ENCODE peak calls at places on chromosomes 4 and X, in four cellular contexts. O is CD4-positive, CD25-positive, alpha-beta regulatory T cell; H is left lung; I is sigmoid colon. G is an unnamed sample.

GRCh38 chrX:65610040-65610439 is 57.4 kb upstream of the MSN start:
- DNase-seq in H (no peak), I (no peak), O (no peak), G (peak)

GRCh38 chr4:85787133-85787532 is 312.2 kb downstream of the ARHGAP24 start:
- DNase-seq in H (no peak), O (no peak), I (no peak), G (no peak)

GRCh38 chr4:181592221-181592745 is 650.9 kb upstream of the TENM3 start:
- DNase-seq in O (no peak), I (no peak), H (no peak), G (no peak)

GRCh38 chr4:4859799-4860380 is 425 bp downstream of the MSX1 start:
- DNase-seq in H (no peak), O (no peak), I (no peak), G (no peak)

GRCh38 chr4:101983835-101984234 is 193.3 kb downstream of the BANK1 start:
- DNase-seq in H (no peak), O (no peak), I (no peak), G (no peak)

GRCh38 chr4:95505149-95505548 is 43.6 kb downstream of the UNC5C start:
- DNase-seq in O (no peak), H (no peak), I (no peak), G (no peak)

GRCh38 chr4:67152976-67153375 is 392.3 kb downstream of the CENPC start:
- DNase-seq in O (no peak), I (no peak), H (no peak), G (no peak)

GRCh38 chr4:384311-385010 is 46.8 kb downstream of the ZNF141 start:
- DNase-seq in H (no peak), O (peak), I (no peak), G (peak)

GRCh38 chr4:131584587-131584986 is 1564.5 kb upstream of the PCDH10 start:
- DNase-seq in I (no peak), H (no peak), O (no peak), G (no peak)

GRCh38 chr4:89579776-89580175 is 257.2 kb downstream of the SNCA start:
- DNase-seq in I (no peak), O (no peak), H (no peak), G (no peak)

GRCh38 chrX:31112226-31112999 is 40.6 kb upstream of the FTHL17 start:
- DNase-seq in I (no peak), O (peak), H (no peak), G (no peak)

GRCh38 chr4:185304944-185305690 is 90.6 kb downstream of the LRP2BP start:
- DNase-seq in O (peak), I (no peak), H (peak), G (peak)

GRCh38 chr4:7781361-7781760 is 158.3 kb downstream of the AFAP1 start:
- DNase-seq in H (no peak), O (peak), I (peak), G (no peak)

GRCh38 chr4:83036991-83037390 is 2.0 kb downstream of the COPS4 start:
- DNase-seq in O (no peak), I (no peak), H (no peak), G (no peak)

GRCh38 chrX:73262991-73263390 is 48.3 kb upstream of the NAP1L2 start:
- DNase-seq in O (peak), H (no peak), I (no peak), G (peak)

GRCh38 chrX:12954376-12954775 is 20.5 kb upstream of the TMSB4X start:
- DNase-seq in O (no peak), H (no peak), I (no peak), G (no peak)

GRCh38 chrX:12954981-12955380 is 19.9 kb upstream of the TMSB4X start:
- DNase-seq in O (peak), I (no peak), H (no peak), G (no peak)

GRCh38 chrX:12958059-12958458 is 16.9 kb upstream of the TMSB4X start:
- DNase-seq in H (no peak), O (peak), I (no peak), G (no peak)

GRCh38 chrX:12956704-12957541 is 18.0 kb upstream of the TMSB4X start:
- DNase-seq in I (no peak), O (peak), H (no peak), G (peak)

DNA sequence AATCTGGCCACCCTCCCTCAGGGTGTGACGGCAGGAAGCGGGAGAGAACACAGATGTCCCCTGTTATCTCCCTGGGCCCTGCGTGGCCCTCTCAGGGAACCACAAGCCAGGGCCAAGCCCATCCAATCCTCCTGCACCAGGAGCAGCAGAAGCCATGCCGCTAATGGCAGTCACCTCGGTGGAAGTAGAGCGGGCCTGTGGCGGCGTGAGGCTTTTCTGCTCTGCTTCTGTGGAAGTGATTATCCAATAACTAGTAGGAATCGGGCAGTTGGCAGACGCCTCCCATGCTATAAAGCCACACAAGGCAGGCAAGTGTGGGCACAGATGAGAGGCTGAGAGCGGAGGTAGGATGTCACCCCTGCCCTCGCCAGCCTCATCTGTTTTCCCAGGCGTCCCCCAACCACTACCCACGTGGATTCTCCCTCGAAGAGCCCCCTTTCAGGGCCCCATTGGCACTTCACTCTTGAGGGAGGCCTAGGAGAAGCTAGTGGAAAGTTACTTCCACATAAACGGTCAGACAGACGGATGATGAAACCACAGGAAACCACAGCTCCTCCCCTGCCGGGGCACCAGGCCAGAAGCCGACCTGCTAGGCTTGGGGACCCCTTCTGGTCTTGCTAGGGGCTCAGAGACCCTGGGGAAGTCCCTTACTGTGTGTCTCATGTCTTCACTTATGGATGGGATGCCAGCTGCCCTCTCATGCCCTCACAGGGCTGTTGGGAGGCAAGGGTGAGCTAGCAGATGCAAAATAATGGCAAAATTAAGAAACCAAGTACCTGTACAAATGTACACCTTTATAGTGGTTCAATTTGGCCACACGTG is 18.8 kb upstream of the TMSB4X start:
- DNase-seq in H (peak), I (no peak), O (peak), G (peak)
- H3K4me3 ChIP-seq in H (no peak), I (no peak), O (peak), G (peak)

DNA sequence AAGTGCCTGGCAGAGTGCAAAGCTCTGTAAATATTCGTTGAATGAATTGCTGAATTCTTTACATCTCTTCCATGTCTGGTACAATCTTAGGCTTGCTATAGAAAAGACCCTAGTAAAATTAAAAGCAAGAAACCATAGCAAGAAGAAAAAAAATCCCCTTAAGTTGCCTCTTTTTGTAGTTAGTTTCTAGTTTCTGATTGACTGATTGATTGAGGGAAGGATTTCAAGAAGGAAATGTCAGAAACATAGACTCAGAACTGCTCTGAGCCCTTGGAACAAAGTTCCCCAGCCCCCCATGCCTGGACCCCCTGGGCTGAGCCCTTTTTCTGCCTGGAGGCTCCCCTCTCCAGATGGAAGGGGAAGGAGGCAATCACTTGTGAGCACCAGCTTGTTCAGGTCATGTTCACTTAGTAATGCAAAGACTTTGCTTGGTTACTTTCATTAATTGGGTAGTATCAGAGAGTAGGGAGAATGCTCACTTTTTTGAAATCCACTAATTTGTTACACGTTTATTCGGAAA is 35.6 kb downstream of the DAPP1 start:
- DNase-seq in H (no peak), I (no peak), O (no peak), G (no peak)
- H3K4me3 ChIP-seq in H (no peak), I (no peak), O (peak), G (no peak)

DNA sequence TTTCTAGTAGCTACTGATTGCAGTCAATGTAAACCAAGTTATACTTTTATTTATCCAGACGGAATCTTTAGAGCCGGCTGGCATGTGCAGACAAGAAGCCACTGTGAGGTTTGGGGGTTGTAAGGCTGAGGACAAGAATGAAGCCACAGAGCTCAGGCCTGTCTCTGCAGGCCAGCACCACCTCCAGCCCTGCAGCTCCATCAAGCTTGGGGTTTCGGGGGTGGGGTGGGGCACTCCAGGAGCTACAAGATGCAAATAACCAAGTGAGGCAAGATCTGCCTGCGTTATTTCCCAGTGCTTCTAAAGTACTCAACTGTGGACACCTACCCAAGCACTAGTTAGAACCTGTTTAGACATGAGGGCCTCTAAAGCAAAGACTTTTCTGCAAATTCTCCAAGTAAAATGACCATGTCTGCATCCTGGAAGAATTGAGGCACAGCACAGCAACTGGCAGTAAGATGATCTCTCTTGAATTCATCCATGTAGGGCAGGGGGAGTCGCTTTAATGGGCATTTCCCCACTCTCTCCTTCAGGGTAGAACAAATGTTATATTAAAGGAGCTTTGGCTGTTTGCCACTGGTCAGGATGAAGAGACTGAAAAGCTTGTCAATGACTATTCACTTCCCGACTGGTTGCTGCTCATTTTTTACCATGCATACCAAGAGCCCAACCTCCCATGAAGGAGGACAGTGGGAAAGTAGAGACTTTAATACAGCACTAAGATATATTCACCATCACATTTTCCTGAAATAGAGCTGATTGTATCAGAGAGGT is 222.5 kb downstream of the MGST2 start:
- DNase-seq in O (no peak), H (peak), I (no peak), G (no peak)
- H3K4me3 ChIP-seq in O (no peak), H (no peak), I (no peak), G (no peak)

DNA sequence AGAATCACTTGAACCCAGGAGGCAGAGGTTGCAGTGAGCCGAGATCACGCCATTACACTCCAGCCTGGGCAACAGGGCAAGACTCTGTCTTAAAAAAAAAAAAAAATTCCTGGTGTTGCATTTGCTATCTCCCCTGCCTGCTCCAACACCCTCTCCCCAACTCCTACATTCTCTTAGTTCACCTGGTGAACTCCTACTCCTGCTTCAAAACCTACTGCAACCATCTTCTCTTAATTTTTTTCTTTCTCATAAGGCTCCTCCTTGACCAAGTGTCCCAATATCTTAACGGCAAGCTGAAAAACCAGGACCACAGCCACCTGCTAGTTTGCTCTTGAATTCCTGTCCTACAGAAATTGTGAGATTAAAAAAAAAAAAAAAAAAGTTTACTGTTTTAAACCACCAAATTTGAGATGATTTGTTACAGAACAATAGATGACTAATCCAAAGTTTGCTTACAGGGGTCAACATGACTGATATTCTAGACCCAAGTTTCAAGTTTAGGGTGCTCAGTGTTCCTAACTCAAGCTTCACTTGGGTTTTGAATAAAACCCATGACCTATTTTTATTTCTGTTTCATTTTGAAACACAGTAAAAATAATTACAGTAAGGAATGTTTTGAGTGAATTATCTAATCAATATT is 13.1 kb upstream of the ANXA5 start:
- DNase-seq in O (no peak), I (no peak), H (no peak), G (no peak)
- H3K4me3 ChIP-seq in O (no peak), I (no peak), H (no peak), G (no peak)